ENCODE peak calls at places on chromosome 5, in seven cellular contexts. W, B, G, L, C, R and P are unnamed samples.

GRCh38 chr5:145531038-145531734 is 304.0 kb downstream of the PRELID2 start:
- DNase-seq in L (no peak), G (no peak), B (peak; percentile 82), R (peak; percentile 78), W (no peak), C (no peak), P (peak; percentile 63)

GRCh38 chr5:9249231-9249630 is 296.6 kb downstream of the SEMA5A start:
- DNase-seq in G (no peak), L (no peak), B (peak; percentile 54), R (no peak), C (no peak), W (no peak), P (no peak)

GRCh38 chr5:148491015-148491792 is 107.4 kb downstream of the FBXO38 start:
- DNase-seq in L (no peak), B (no peak), W (no peak), C (no peak), G (no peak), R (peak; percentile 11), P (no peak)

GRCh38 chr5:53303105-53303504 is 177.3 kb upstream of the FST start:
- DNase-seq in R (peak; percentile 57), W (no peak), G (no peak), L (no peak), C (no peak), B (peak; percentile 82), P (no peak)

GRCh38 chr5:95087819-95088317 is 197.0 kb downstream of the MCTP1 start:
- DNase-seq in W (no peak), G (no peak), C (no peak), R (no peak), L (no peak), B (peak; percentile 37), P (no peak)

GRCh38 chr5:139745800-139746690 is 49.6 kb upstream of the PSD2 start:
- DNase-seq in R (peak; percentile 77), W (peak; percentile 88), G (peak; percentile 41), B (peak; percentile 80), L (peak; percentile 22), C (peak; percentile 69), P (no peak)

GRCh38 chr5:180848878-180849277 is 12.2 kb downstream of the ZFP62 start:
- DNase-seq in L (no peak), W (no peak), R (no peak), G (no peak), C (no peak), B (no peak), P (no peak)

GRCh38 chr5:130545291-130545690 is 619.8 kb downstream of the HINT1 start:
- DNase-seq in G (no peak), L (no peak), W (no peak), B (no peak), R (no peak), C (no peak), P (no peak)

GRCh38 chr5:54669845-54670635 is 152.5 kb downstream of the SNX18 start:
- DNase-seq in W (no peak), C (no peak), R (no peak), G (no peak), B (no peak), L (no peak), P (no peak)

GRCh38 chr5:35003018-35003957 is 44.5 kb downstream of the AGXT2 start:
- DNase-seq in W (peak; percentile 65), R (peak; percentile 65), L (peak; percentile 31), B (peak; percentile 33), G (peak; percentile 28), C (peak; percentile 43), P (peak; percentile 31)